ENCODE peak calls at places on chromosomes 12 and 14, in eight cellular contexts. R is NCI-H774; J is activated CD8-positive, alpha-beta memory T cell treated with anti-CD3 and anti-CD28 coated beads, Interleukin-2, amount 50 U/mL, for 4 hours; I is retina; Z is ELF-1; H is SK-N-MC; E is bronchial epithelial cell; B is AG04449. L is an unnamed sample.

GRCh38 chr12:116150001-116150400 is 127.5 kb downstream of the MED13L start:
- DNase-seq in R (no peak), J (no peak), I (peak; percentile 32), Z (no peak), H (no peak), E (no peak), B (no peak), L (no peak)

GRCh38 chr12:47747115-47747514 is 11.6 kb downstream of the RAPGEF3 start:
- DNase-seq in R (no peak), J (no peak), I (no peak), Z (no peak), H (no peak), E (no peak), B (no peak), L (peak; percentile 28)

GRCh38 chr12:44573723-44574122 is 302.4 kb downstream of the NELL2 start:
- DNase-seq in R (no peak), J (no peak), I (no peak), Z (no peak), H (no peak), E (no peak), B (no peak), L (no peak)

GRCh38 chr12:20492251-20492728 is 124.0 kb downstream of the PDE3A start:
- DNase-seq in R (no peak), J (no peak), I (no peak), Z (no peak), H (no peak), E (peak; percentile 63), B (no peak), L (no peak)

GRCh38 chr14:31880935-31881334 is 196.2 kb upstream of the ARHGAP5 start:
- DNase-seq in R (no peak), J (no peak), I (no peak), Z (peak; percentile 50), H (no peak), E (peak; percentile 74), B (peak; percentile 82), L (no peak)

GRCh38 chr14:35197015-35197414 is 74.7 kb downstream of the PRORP start:
- DNase-seq in R (no peak), J (no peak), I (no peak), Z (no peak), H (no peak), E (peak; percentile 91), B (no peak), L (no peak)

GRCh38 chr12:1825382-1826102 is 5.2 kb downstream of the LRTM2 start:
- DNase-seq in R (no peak), J (no peak), I (no peak), Z (no peak), H (no peak), E (no peak), B (no peak), L (no peak)

GRCh38 chr14:61428261-61428660 is 106.9 kb downstream of the PRKCH start:
- DNase-seq in R (no peak), J (no peak), I (no peak), Z (no peak), H (no peak), E (no peak), B (no peak), L (no peak)

GRCh38 chr12:131832393-131833231 is 4.4 kb downstream of the MMP17 start:
- DNase-seq in R (peak; percentile 63), J (no peak), I (no peak), Z (no peak), H (peak; percentile 42), E (peak; percentile 33), B (no peak), L (no peak)

GRCh38 chr12:22529281-22530060 is 14.9 kb downstream of the C2CD5 start:
- DNase-seq in R (no peak), J (no peak), I (no peak), Z (no peak), H (no peak), E (peak; percentile 71), B (no peak), L (no peak)

L was measured in GM13976.